ENCODE peak calls at places on chromosomes 5 and 9, in ten cellular contexts. N is right cardiac atrium; D is CD8-positive, alpha-beta memory T cell; Z is breast epithelium; J is stimulated activated CD8-positive, alpha-beta memory T cell treated with anti-CD3 and anti-CD28 coated beads, Interleukin-7, amount 100 ng/mL, for 1 hour; P is RWPE1; F is myocyte; U is NCI-H1092 treated with DMSO at 0.1 percent for 48 hours; K is NCI-H2081; Q is left colon. C is an unnamed sample.

GRCh38 chr9:133888048-133888778 is 103.9 kb downstream of the VAV2 start:
- DNase-seq in N (no peak), D (no peak), Z (no peak), J (no peak), P (peak; percentile 88), F (no peak), U (peak; percentile 62), K (peak; percentile 94), Q (no peak), C (peak; percentile 20)

GRCh38 chr5:97998946-97999345 is 774.5 kb upstream of the RGMB start:
- DNase-seq in N (no peak), D (no peak), Z (no peak), J (no peak), P (no peak), F (no peak), U (no peak), K (no peak), Q (no peak), C (no peak)

GRCh38 chr9:128253140-128253990 is 22.4 kb downstream of the GOLGA2 start:
- DNase-seq in N (no peak), D (no peak), Z (no peak), J (no peak), P (no peak), F (no peak), U (no peak), K (no peak), Q (no peak), C (peak; percentile 12)

GRCh38 chr9:106438928-106439327 is 424.0 kb upstream of the ZNF462 start:
- DNase-seq in N (no peak), D (no peak), Z (no peak), J (no peak), P (no peak), F (no peak), U (no peak), K (no peak), Q (no peak), C (no peak)

GRCh38 chr5:84370176-84370575 is 14.5 kb downstream of the EDIL3 start:
- DNase-seq in N (no peak), D (no peak), Z (no peak), J (no peak), P (no peak), F (no peak), U (no peak), K (no peak), Q (no peak), C (no peak)

GRCh38 chr5:135335031-135335828 is 63.8 kb downstream of the MACROH2A1 start:
- DNase-seq in N (no peak), D (no peak), Z (no peak), J (no peak), P (no peak), F (no peak), U (peak; percentile 35), K (no peak), Q (no peak), C (no peak)

GRCh38 chr9:91714020-91714721 is 235.9 kb downstream of the ROR2 start:
- DNase-seq in N (peak; percentile 95), D (peak; percentile 17), Z (no peak), J (no peak), P (peak; percentile 39), F (no peak), U (peak; percentile 66), K (peak; percentile 32), Q (peak; percentile 77), C (no peak)

GRCh38 chr9:125910286-125910685 is 163.1 kb downstream of the PBX3 start:
- DNase-seq in N (no peak), D (no peak), Z (no peak), J (no peak), P (no peak), F (no peak), U (no peak), K (peak; percentile 77), Q (no peak), C (no peak)

GRCh38 chr5:97338729-97339128 is 155.7 kb upstream of the RIOK2 start:
- DNase-seq in N (no peak), D (no peak), Z (no peak), J (no peak), P (no peak), F (peak; percentile 33), U (no peak), K (no peak), Q (no peak), C (no peak)

GRCh38 chr9:132383462-132383883 is 23.2 kb downstream of the TTF1 start:
- DNase-seq in N (no peak), D (no peak), Z (no peak), J (no peak), P (no peak), F (no peak), U (no peak), K (no peak), Q (peak; percentile 14), C (no peak)

C was measured in small intestine.